ENCODE peak calls at places on chromosome 3, in ten cellular contexts. O is brain microvascular endothelial cell; M is Karpas-422; S is pancreas; T is tibial artery; U is endodermal cell; B is heart left ventricle; V is CD8-positive, alpha-beta memory T cell; N is stomach; D is adrenal gland. P is an unnamed sample.

GRCh38 chr3:124107491-124107890 is 115.6 kb upstream of the ROPN1 start:
- DNase-seq in O (no peak), M (no peak), S (no peak), T (no peak), U (no peak), B (no peak), V (no peak), N (no peak), D (no peak), P (no peak)

GRCh38 chr3:107432013-107432515 is 54.8 kb downstream of the CCDC54 start:
- DNase-seq in O (no peak), M (no peak), S (no peak), T (no peak), U (no peak), B (peak; percentile 28), V (no peak), N (no peak), D (peak; percentile 58), P (no peak)

GRCh38 chr3:67377299-67377698 is 277.1 kb downstream of the SUCLG2 start:
- DNase-seq in O (no peak), M (no peak), S (no peak), T (no peak), U (peak; percentile 60), B (no peak), V (no peak), N (no peak), D (no peak), P (no peak)

GRCh38 chr3:10623578-10624275 is 118.3 kb upstream of the ATP2B2 start:
- DNase-seq in O (no peak), M (no peak), S (no peak), T (no peak), U (no peak), B (no peak), V (no peak), N (no peak), D (no peak), P (no peak)

GRCh38 chr3:62600033-62600432 is 226.7 kb upstream of the FEZF2 start:
- DNase-seq in O (no peak), M (no peak), S (no peak), T (no peak), U (no peak), B (no peak), V (no peak), N (no peak), D (no peak), P (no peak)

GRCh38 chr3:17645074-17645698 is 97.2 kb downstream of the TBC1D5 start:
- DNase-seq in O (peak; percentile 66), M (peak; percentile 70), S (no peak), T (no peak), U (peak; percentile 49), B (no peak), V (no peak), N (no peak), D (peak; percentile 31), P (no peak)

GRCh38 chr3:109188726-109189125 is 52.2 kb downstream of the C3orf85 start:
- DNase-seq in O (no peak), M (no peak), S (no peak), T (no peak), U (peak; percentile 51), B (no peak), V (no peak), N (no peak), D (no peak), P (no peak)

GRCh38 chr3:110413807-110414748 is 657.5 kb upstream of the NECTIN3 start:
- DNase-seq in O (peak; percentile 43), M (no peak), S (no peak), T (no peak), U (no peak), B (no peak), V (no peak), N (no peak), D (no peak), P (no peak)

GRCh38 chr3:63639821-63640220 is 12.7 kb upstream of the SNTN start:
- DNase-seq in O (no peak), M (no peak), S (no peak), T (no peak), U (no peak), B (no peak), V (no peak), N (no peak), D (no peak), P (no peak)

GRCh38 chr3:184760337-184761119 is 48.7 kb upstream of the MAGEF1 start:
- DNase-seq in O (no peak), M (no peak), S (no peak), T (no peak), U (no peak), B (no peak), V (no peak), N (no peak), D (no peak), P (peak; percentile 56)

GRCh38 chr3:147462856-147463255 is 53.7 kb downstream of the ZIC1 start:
- DNase-seq in O (no peak), M (no peak), S (no peak), T (no peak), U (no peak), B (no peak), V (no peak), N (no peak), D (no peak), P (no peak)

DNA sequence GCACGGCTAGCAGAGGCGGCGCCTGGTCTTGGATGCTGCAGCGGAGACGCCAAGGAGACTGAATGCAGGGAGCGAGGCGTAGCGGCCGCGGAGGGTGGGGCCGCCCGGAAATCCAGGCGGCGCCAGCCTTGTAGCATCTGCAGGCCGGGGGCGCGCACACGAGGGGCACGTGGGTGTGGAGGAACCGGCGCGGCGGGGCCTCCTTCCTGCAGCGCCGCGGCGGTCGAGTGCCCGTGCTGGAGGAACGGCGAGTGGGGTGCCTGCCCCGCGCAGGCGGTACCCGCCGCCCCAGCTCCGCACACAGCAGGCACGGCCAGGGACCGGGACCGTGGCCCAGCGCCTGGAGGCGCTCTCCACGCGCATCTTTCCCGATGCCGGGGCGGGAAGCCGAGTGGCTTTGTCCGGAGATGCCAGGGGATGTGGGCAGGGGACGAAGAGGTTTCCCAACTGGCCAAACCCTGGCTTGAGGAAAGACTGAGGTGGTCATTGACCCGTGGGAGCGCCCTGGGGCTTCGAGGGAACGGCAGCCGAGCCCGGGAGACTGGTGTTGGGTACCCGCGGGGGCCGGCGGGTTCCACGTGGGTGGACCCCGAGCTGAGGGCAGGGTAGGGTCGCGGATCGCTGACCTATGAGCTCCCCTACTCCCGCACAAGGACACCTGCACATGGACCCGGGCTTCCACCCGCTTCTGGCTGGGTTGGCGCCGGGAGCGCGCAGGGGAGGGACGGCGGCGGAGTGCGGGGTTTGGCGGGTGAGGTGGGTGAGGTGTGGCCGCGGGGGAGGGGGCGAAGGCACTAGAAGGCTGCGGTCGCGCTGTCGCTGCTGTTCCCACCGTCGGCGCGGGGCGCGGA is 246.4 kb upstream of the TOPAZ1 start:
- DNase-seq in O (no peak), M (peak; percentile 61), S (no peak), T (no peak), U (peak; percentile 76), B (no peak), V (no peak), N (no peak), D (no peak), P (peak; percentile 74)
- H3K27me3 ChIP-seq in O (peaks cover 18% of the 10 kb centered on the region), M (peaks cover 3% of the 10 kb centered on the region), S (peaks cover 48% of the 10 kb centered on the region), T (peaks cover 3% of the 10 kb centered on the region), U (peaks cover 85% of the 10 kb centered on the region), B (peaks cover 69% of the 10 kb centered on the region), V (peaks cover 66% of the 10 kb centered on the region), N (peaks cover 44% of the 10 kb centered on the region), D (peaks cover 71% of the 10 kb centered on the region), P (no peaks in the 10 kb centered on the region)

GRCh38 chr3:23809840-23810341 is 4.1 kb downstream of the UBE2E1 start:
- DNase-seq in O (no peak), M (peak; percentile 70), S (no peak), T (no peak), U (no peak), B (no peak), V (no peak), N (no peak), D (no peak), P (no peak)
- H3K27ac ChIP-seq in O (no peak overlapping the region), M (peak overlapping the region; percentile 85), S (peak overlapping the region; percentile 73), T (peak overlapping the region; percentile 91), U (peak overlapping the region; percentile 77), B (peak overlapping the region; percentile 89), V (peak overlapping the region; percentile 24), N (peak overlapping the region; percentile 87), D (no peak overlapping the region), P (peak overlapping the region; percentile 43)

GRCh38 chr3:13108861-13109260 is 35.6 kb upstream of the IQSEC1 start:
- DNase-seq in O (no peak), M (no peak), S (no peak), T (no peak), U (peak; percentile 20), B (no peak), V (no peak), N (no peak), D (no peak), P (no peak)

GRCh38 chr3:13106308-13106970 is 33.2 kb upstream of the IQSEC1 start:
- DNase-seq in O (peak; percentile 8), M (no peak), S (no peak), T (no peak), U (peak; percentile 16), B (peak; percentile 1), V (no peak), N (no peak), D (no peak), P (peak; percentile 17)

GRCh38 chr3:13105851-13106250 is 32.6 kb upstream of the IQSEC1 start:
- DNase-seq in O (no peak), M (no peak), S (no peak), T (no peak), U (peak; percentile 66), B (peak; percentile 9), V (no peak), N (no peak), D (no peak), P (peak; percentile 19)

GRCh38 chr3:13109516-13109915 is 36.3 kb upstream of the IQSEC1 start:
- DNase-seq in O (no peak), M (no peak), S (no peak), T (no peak), U (peak; percentile 20), B (no peak), V (no peak), N (no peak), D (no peak), P (no peak)

DNA sequence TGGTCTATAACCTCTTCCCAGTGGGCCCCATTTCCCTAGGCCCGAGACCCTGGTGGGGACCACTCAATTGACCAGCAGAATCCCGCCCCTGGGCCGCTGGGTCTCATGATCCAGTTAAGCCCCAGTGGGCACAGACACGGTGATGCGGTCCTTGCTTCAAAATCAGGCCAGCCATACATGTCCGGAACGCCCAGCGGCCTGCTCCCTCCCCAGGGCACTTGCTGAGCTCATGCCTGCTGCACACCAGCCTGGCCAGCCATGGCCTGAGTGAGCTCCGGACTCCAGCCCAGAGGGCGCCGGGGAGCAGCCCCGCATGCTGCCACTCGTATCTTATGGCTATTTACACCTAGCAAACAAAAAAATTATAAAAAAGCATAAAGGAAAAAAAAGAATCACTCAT is 34.4 kb upstream of the IQSEC1 start:
- DNase-seq in O (no peak), M (no peak), S (no peak), T (no peak), U (peak; percentile 58), B (no peak), V (no peak), N (no peak), D (no peak), P (no peak)
- H3K27me3 ChIP-seq in O (no peaks in the 10 kb centered on the region), M (no peaks in the 10 kb centered on the region), S (no peaks in the 10 kb centered on the region), T (no peaks in the 10 kb centered on the region), U (no peaks in the 10 kb centered on the region), B (no peaks in the 10 kb centered on the region), V (peaks cover 5% of the 10 kb centered on the region), N (no peaks in the 10 kb centered on the region), D (no peaks in the 10 kb centered on the region), P (no peaks in the 10 kb centered on the region)

DNA sequence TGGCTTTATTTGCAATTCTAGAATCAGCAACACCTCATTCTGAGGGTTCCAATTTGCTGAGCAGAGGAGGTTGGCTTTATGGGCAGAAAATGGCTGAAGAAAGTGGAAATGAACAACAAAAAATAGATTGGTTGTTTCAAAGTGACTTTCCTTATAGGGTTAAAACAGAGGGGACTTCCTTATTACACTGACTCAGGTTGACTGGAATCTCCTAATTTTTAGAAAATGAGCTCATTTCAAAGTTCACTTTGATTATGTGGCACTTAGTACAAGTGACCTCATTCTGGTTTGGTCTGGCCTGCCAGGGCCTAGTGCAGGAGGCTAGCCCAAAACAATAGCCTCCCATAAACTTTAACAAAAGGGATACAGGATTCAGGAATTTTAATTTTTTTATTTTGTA is 41.4 kb downstream of the NFKBIZ start:
- DNase-seq in O (peak; percentile 57), M (no peak), S (no peak), T (no peak), U (no peak), B (no peak), V (no peak), N (no peak), D (no peak), P (no peak)
- H3K27ac ChIP-seq in O (peak overlapping the region; percentile 53), M (no peak overlapping the region), S (no peak overlapping the region), T (no peak overlapping the region), U (no peak overlapping the region), B (no peak overlapping the region), V (no peak overlapping the region), N (no peak overlapping the region), D (no peak overlapping the region), P (no peak overlapping the region)